ENCODE peak calls at places on chromosomes 4 and X, in six cellular contexts. Z is tibial nerve; E is endodermal cell; M is lower lobe of right lung; B is CD8-positive, alpha-beta T cell; W is SK-N-SH. P is an unnamed sample.

GRCh38 chr4:128512767-128513322 is 225.2 kb upstream of the PGRMC2 start:
- DNase-seq in W (no peak), Z (no peak), B (no peak), E (no peak), M (no peak), P (no peak)

GRCh38 chr4:183260491-183261151 is 59.5 kb downstream of the CLDN22 start:
- DNase-seq in Z (no peak), W (no peak), B (no peak), M (no peak), E (no peak), P (no peak)

GRCh38 chrX:72461766-72462165 is 110.9 kb downstream of the HDAC8 start:
- DNase-seq in B (no peak), W (no peak), E (no peak), M (no peak), Z (peak; percentile 13), P (no peak)

GRCh38 chr4:27016551-27016950 is 155.9 kb downstream of the STIM2 start:
- DNase-seq in W (no peak), M (no peak), E (no peak), B (no peak), Z (no peak), P (no peak)

GRCh38 chrX:135384161-135384836 is 37.4 kb upstream of the SMIM10L2A start:
- DNase-seq in E (no peak), Z (no peak), W (no peak), B (peak; percentile 30), M (no peak), P (no peak)

GRCh38 chrX:141975839-141976238 is 72.1 kb downstream of the MAGEC1 start:
- DNase-seq in M (no peak), W (no peak), B (no peak), E (no peak), Z (no peak), P (no peak)

GRCh38 chrX:54482839-54483593 is 13.0 kb downstream of the FGD1 start:
- DNase-seq in Z (no peak), M (no peak), E (peak; percentile 79), W (peak; percentile 63), B (no peak), P (no peak)

GRCh38 chr4:173539986-173540385 is 10.0 kb upstream of the HAND2 start:
- DNase-seq in Z (no peak), M (no peak), W (no peak), B (no peak), E (no peak), P (no peak)

GRCh38 chr4:57124145-57124544 is 14.0 kb upstream of the IGFBP7 start:
- DNase-seq in B (no peak), M (no peak), Z (no peak), W (peak; percentile 36), E (no peak), P (no peak)

GRCh38 chr4:26746742-26747351 is 113.8 kb upstream of the STIM2 start:
- DNase-seq in B (no peak), W (no peak), Z (no peak), E (no peak), M (no peak), P (no peak)

GRCh38 chr4:180058731-180059215 is 2184.4 kb upstream of the TENM3 start:
- DNase-seq in Z (no peak), M (peak; percentile 47), W (peak; percentile 63), B (no peak), E (peak; percentile 89), P (no peak)

GRCh38 chrX:135688137-135688536 is 25.3 kb upstream of the CT45A1 start:
- DNase-seq in E (peak; percentile 74), W (no peak), M (no peak), Z (no peak), B (no peak), P (no peak)

GRCh38 chr4:77153016-77153415 is 4.0 kb upstream of the CCNG2 start:
- DNase-seq in B (no peak), Z (no peak), M (no peak), W (no peak), E (no peak), P (no peak)

GRCh38 chrX:77223046-77223445 is 224.1 kb upstream of the FGF16 start:
- DNase-seq in Z (no peak), W (no peak), B (no peak), M (no peak), E (peak; percentile 88), P (no peak)

GRCh38 chrX:38891641-38892413 is 90.6 kb downstream of the MID1IP1 start:
- DNase-seq in M (no peak), B (no peak), E (no peak), Z (no peak), W (no peak), P (no peak)

GRCh38 chrX:6120329-6120728 is 108.3 kb downstream of the NLGN4X start:
- DNase-seq in W (no peak), E (no peak), Z (no peak), M (no peak), B (no peak), P (no peak)

GRCh38 chr4:2823671-2824328 is 19.8 kb upstream of the ADD1 start:
- DNase-seq in W (no peak), E (no peak), M (peak; percentile 44), Z (no peak), B (no peak), P (no peak)

GRCh38 chrX:41692162-41692749 is 3.5 kb downstream of the GPR34 start:
- DNase-seq in Z (no peak), W (no peak), B (no peak), E (no peak), M (no peak), P (no peak)

GRCh38 chrX:50407976-50408375 is 62.6 kb downstream of the DGKK start:
- DNase-seq in W (no peak), Z (no peak), B (no peak), M (no peak), E (peak; percentile 49), P (no peak)

GRCh38 chr4:152590179-152591031 is 54.5 kb upstream of the FBXW7 start:
- DNase-seq in B (no peak), E (no peak), Z (no peak), M (no peak), W (peak; percentile 56), P (no peak)

GRCh38 chr4:72525938-72526337 is 43.1 kb downstream of the ADAMTS3 start:
- DNase-seq in Z (peak; percentile 13), B (no peak), W (no peak), E (no peak), M (peak; percentile 51), P (no peak)

GRCh38 chr4:125043453-125043852 is 271.3 kb upstream of the FAT4 start:
- DNase-seq in M (no peak), E (no peak), Z (no peak), B (no peak), W (no peak), P (no peak)

GRCh38 chrX:17923546-17923945 is 62.4 kb upstream of the RAI2 start:
- DNase-seq in M (no peak), B (no peak), W (peak; percentile 23), Z (no peak), E (no peak), P (no peak)

GRCh38 chr4:25702848-25703247 is 47.2 kb downstream of the SLC34A2 start:
- DNase-seq in M (no peak), B (no peak), E (no peak), Z (no peak), W (no peak), P (no peak)

GRCh38 chr4:90357117-90357710 is 230.0 kb downstream of the CCSER1 start:
- DNase-seq in M (no peak), W (peak; percentile 47), Z (no peak), E (no peak), B (no peak), P (no peak)

GRCh38 chr4:91758487-91758886 is 545.3 kb upstream of the GRID2 start:
- DNase-seq in W (no peak), M (no peak), Z (no peak), B (no peak), E (no peak), P (no peak)

GRCh38 chrX:47239199-47239598 is 6.4 kb downstream of the USP11 start:
- DNase-seq in B (no peak), E (no peak), W (no peak), M (no peak), Z (no peak), P (no peak)
- H3K4me1 ChIP-seq in B (peaks cover 25% of the 10 kb centered on the region), E (no peaks in the 10 kb centered on the region), W (peaks cover 2% of the 10 kb centered on the region), M (peaks cover 8% of the 10 kb centered on the region), Z (no peaks in the 10 kb centered on the region), P (peaks cover 3% of the 10 kb centered on the region)

GRCh38 chrX:154372612-154373022 is 1.8 kb downstream of the FLNA start:
- DNase-seq in W (no peak), E (no peak), B (peak; percentile 40), M (no peak), Z (no peak), P (no peak)

GRCh38 chrX:154376768-154377167 is 2.3 kb upstream of the EMD start:
- DNase-seq in M (no peak), E (no peak), W (no peak), Z (no peak), B (no peak), P (no peak)

GRCh38 chrX:154374361-154375155 is at the start of gene FLNA:
- DNase-seq in B (no peak), M (no peak), W (peak; percentile 61), E (peak; percentile 83), Z (no peak), P (no peak)

GRCh38 chrX:154373340-154374306 is 811 bp downstream of the FLNA start:
- DNase-seq in E (peak; percentile 92), W (no peak), Z (peak; percentile 53), B (no peak), M (no peak), P (peak; percentile 54)

GRCh38 chrX:154375156-154375504 is 696 bp upstream of the FLNA start:
- DNase-seq in E (no peak), W (no peak), M (no peak), B (no peak), Z (no peak), P (no peak)
- H3K4me3 ChIP-seq in E (peak overlapping the region; percentile 10), W (peak overlapping the region; percentile 51), M (peak overlapping the region; percentile 75), B (no peak overlapping the region), Z (no peak overlapping the region), P (peak overlapping the region; percentile 51)

DNA sequence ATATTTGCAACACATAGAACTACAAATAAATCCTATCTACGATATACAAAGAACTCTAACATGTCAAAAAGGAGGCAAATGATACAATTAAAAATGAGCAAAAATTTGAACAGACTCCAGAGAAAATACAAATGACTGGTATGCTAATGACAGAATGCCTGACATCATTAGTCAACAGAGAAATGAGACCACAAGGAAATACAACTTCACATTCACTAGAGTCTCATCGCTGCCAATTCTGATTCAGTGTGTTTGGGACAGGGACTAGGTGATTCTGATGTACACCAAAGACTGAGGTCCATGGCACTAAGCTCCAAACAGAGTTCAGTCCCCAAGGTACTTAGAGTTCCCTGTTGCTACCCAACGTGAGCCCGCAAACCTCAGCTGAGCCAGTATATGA is 23.4 kb downstream of the SLC2A9 start:
- DNase-seq in W (no peak), E (no peak), B (no peak), M (no peak), Z (no peak), P (no peak)
- H3K4me1 ChIP-seq in W (peaks cover 4% of the 10 kb centered on the region), E (no peaks in the 10 kb centered on the region), B (peaks cover 13% of the 10 kb centered on the region), M (peaks cover 3% of the 10 kb centered on the region), Z (no peaks in the 10 kb centered on the region), P (no peaks in the 10 kb centered on the region)

DNA sequence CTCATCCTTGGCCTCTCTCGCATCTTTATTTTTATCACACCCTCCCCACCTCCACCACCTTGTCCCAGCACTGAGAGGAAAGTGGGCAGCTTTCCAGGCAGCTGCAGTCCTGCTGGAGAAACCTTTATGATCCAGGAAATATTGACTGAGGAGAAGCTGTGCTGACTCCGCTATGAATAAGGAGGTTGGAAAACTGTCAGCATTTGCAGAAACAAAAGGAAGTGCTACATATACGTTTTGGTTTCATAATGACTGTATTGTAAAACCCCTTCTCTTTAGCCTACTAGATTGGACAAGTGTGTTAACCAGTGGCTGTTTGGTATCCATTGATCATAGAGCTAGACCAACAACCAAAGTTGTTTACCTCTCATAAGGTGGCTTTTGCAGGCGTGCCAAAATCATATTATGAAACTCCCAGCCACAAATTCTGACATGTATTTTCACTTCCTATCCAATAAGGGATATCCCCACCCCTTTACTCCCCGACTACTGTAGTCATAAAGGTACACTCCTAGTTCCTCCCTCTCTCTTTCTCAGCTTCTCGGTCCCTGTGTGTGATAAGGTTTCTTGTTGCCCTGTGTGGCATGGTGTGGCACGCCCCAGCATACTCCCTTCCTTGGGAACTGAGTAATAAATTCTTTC is 88.4 kb downstream of the GPR143 start:
- DNase-seq in W (no peak), M (no peak), E (no peak), Z (no peak), B (no peak), P (no peak)
- H3K4me3 ChIP-seq in W (no peak overlapping the region), M (peak overlapping the region; percentile 6), E (no peak overlapping the region), Z (no peak overlapping the region), B (no peak overlapping the region), P (no peak overlapping the region)